ENCODE peak calls at places on chromosome 1, in nine cellular contexts. One of them, this sample, is unnamed.

GRCh38 chr1:115555446-115555845 is 86.3 kb upstream of the VANGL1 start:
- DNase-seq in stimulated activated CD4-positive, alpha-beta T cell treated with anti-CD3 and anti-CD28 coated beads, Interleukin-4, amount 100 ng/mL, for 24 hours: no peak
- DNase-seq in GM10248: no peak
- DNase-seq in stimulated activated CD8-positive, alpha-beta memory T cell treated with anti-CD3 and anti-CD28 coated beads, Interleukin-4, amount 100 ng/mL, for 24 hours: no peak
- DNase-seq in anterior cingulate cortex: no peak
- DNase-seq in occipital lobe: no peak
- DNase-seq in Karpas-422: no peak
- DNase-seq in activated T-helper 9 cell treated with anti-CD3 and anti-CD28 coated beads, Interleukin-2, amount 50 U/mL, for 16 hours: no peak
- DNase-seq in MM.1S: no peak
- DNase-seq in this sample: no peak

GRCh38 chr1:110207831-110208230 is 2.3 kb upstream of the KCNC4 start:
- DNase-seq in stimulated activated CD4-positive, alpha-beta T cell treated with anti-CD3 and anti-CD28 coated beads, Interleukin-4, amount 100 ng/mL, for 24 hours: peak
- DNase-seq in GM10248: peak
- DNase-seq in stimulated activated CD8-positive, alpha-beta memory T cell treated with anti-CD3 and anti-CD28 coated beads, Interleukin-4, amount 100 ng/mL, for 24 hours: peak
- DNase-seq in anterior cingulate cortex: no peak
- DNase-seq in occipital lobe: peak
- DNase-seq in Karpas-422: peak
- DNase-seq in activated T-helper 9 cell treated with anti-CD3 and anti-CD28 coated beads, Interleukin-2, amount 50 U/mL, for 16 hours: peak
- DNase-seq in MM.1S: peak
- DNase-seq in this sample: peak

GRCh38 chr1:86104606-86105532 is 51.7 kb downstream of the COL24A1 start:
- DNase-seq in stimulated activated CD4-positive, alpha-beta T cell treated with anti-CD3 and anti-CD28 coated beads, Interleukin-4, amount 100 ng/mL, for 24 hours: no peak
- DNase-seq in GM10248: no peak
- DNase-seq in stimulated activated CD8-positive, alpha-beta memory T cell treated with anti-CD3 and anti-CD28 coated beads, Interleukin-4, amount 100 ng/mL, for 24 hours: no peak
- DNase-seq in anterior cingulate cortex: no peak
- DNase-seq in occipital lobe: no peak
- DNase-seq in Karpas-422: no peak
- DNase-seq in activated T-helper 9 cell treated with anti-CD3 and anti-CD28 coated beads, Interleukin-2, amount 50 U/mL, for 16 hours: no peak
- DNase-seq in MM.1S: no peak
- DNase-seq in this sample: no peak

GRCh38 chr1:152110365-152110859 is 4.8 kb downstream of the TCHH start:
- DNase-seq in stimulated activated CD4-positive, alpha-beta T cell treated with anti-CD3 and anti-CD28 coated beads, Interleukin-4, amount 100 ng/mL, for 24 hours: peak
- DNase-seq in GM10248: no peak
- DNase-seq in stimulated activated CD8-positive, alpha-beta memory T cell treated with anti-CD3 and anti-CD28 coated beads, Interleukin-4, amount 100 ng/mL, for 24 hours: no peak
- DNase-seq in anterior cingulate cortex: no peak
- DNase-seq in occipital lobe: no peak
- DNase-seq in Karpas-422: no peak
- DNase-seq in activated T-helper 9 cell treated with anti-CD3 and anti-CD28 coated beads, Interleukin-2, amount 50 U/mL, for 16 hours: no peak
- DNase-seq in MM.1S: peak
- DNase-seq in this sample: peak

GRCh38 chr1:15885701-15886612 is 38.5 kb downstream of the SPEN start:
- DNase-seq in stimulated activated CD4-positive, alpha-beta T cell treated with anti-CD3 and anti-CD28 coated beads, Interleukin-4, amount 100 ng/mL, for 24 hours: peak
- DNase-seq in GM10248: peak
- DNase-seq in stimulated activated CD8-positive, alpha-beta memory T cell treated with anti-CD3 and anti-CD28 coated beads, Interleukin-4, amount 100 ng/mL, for 24 hours: peak
- DNase-seq in anterior cingulate cortex: peak
- DNase-seq in occipital lobe: peak
- DNase-seq in Karpas-422: peak
- DNase-seq in activated T-helper 9 cell treated with anti-CD3 and anti-CD28 coated beads, Interleukin-2, amount 50 U/mL, for 16 hours: no peak
- DNase-seq in MM.1S: no peak
- DNase-seq in this sample: peak

GRCh38 chr1:10360045-10360444 is 38.8 kb upstream of the PGD start:
- DNase-seq in stimulated activated CD4-positive, alpha-beta T cell treated with anti-CD3 and anti-CD28 coated beads, Interleukin-4, amount 100 ng/mL, for 24 hours: no peak
- DNase-seq in GM10248: no peak
- DNase-seq in stimulated activated CD8-positive, alpha-beta memory T cell treated with anti-CD3 and anti-CD28 coated beads, Interleukin-4, amount 100 ng/mL, for 24 hours: no peak
- DNase-seq in anterior cingulate cortex: no peak
- DNase-seq in occipital lobe: no peak
- DNase-seq in Karpas-422: no peak
- DNase-seq in activated T-helper 9 cell treated with anti-CD3 and anti-CD28 coated beads, Interleukin-2, amount 50 U/mL, for 16 hours: no peak
- DNase-seq in MM.1S: peak
- DNase-seq in this sample: no peak

GRCh38 chr1:2640626-2641025 is 7.8 kb upstream of the MMEL1 start:
- DNase-seq in stimulated activated CD4-positive, alpha-beta T cell treated with anti-CD3 and anti-CD28 coated beads, Interleukin-4, amount 100 ng/mL, for 24 hours: no peak
- DNase-seq in GM10248: no peak
- DNase-seq in stimulated activated CD8-positive, alpha-beta memory T cell treated with anti-CD3 and anti-CD28 coated beads, Interleukin-4, amount 100 ng/mL, for 24 hours: no peak
- DNase-seq in anterior cingulate cortex: no peak
- DNase-seq in occipital lobe: no peak
- DNase-seq in Karpas-422: no peak
- DNase-seq in activated T-helper 9 cell treated with anti-CD3 and anti-CD28 coated beads, Interleukin-2, amount 50 U/mL, for 16 hours: no peak
- DNase-seq in MM.1S: no peak
- DNase-seq in this sample: no peak

GRCh38 chr1:240149488-240150094 is 57.9 kb downstream of the FMN2 start:
- DNase-seq in stimulated activated CD4-positive, alpha-beta T cell treated with anti-CD3 and anti-CD28 coated beads, Interleukin-4, amount 100 ng/mL, for 24 hours: no peak
- DNase-seq in GM10248: no peak
- DNase-seq in stimulated activated CD8-positive, alpha-beta memory T cell treated with anti-CD3 and anti-CD28 coated beads, Interleukin-4, amount 100 ng/mL, for 24 hours: no peak
- DNase-seq in anterior cingulate cortex: no peak
- DNase-seq in occipital lobe: no peak
- DNase-seq in Karpas-422: peak
- DNase-seq in activated T-helper 9 cell treated with anti-CD3 and anti-CD28 coated beads, Interleukin-2, amount 50 U/mL, for 16 hours: no peak
- DNase-seq in MM.1S: peak
- DNase-seq in this sample: peak

GRCh38 chr1:172993640-172994039 is 57.1 kb downstream of the TNFSF18 start:
- DNase-seq in stimulated activated CD4-positive, alpha-beta T cell treated with anti-CD3 and anti-CD28 coated beads, Interleukin-4, amount 100 ng/mL, for 24 hours: no peak
- DNase-seq in GM10248: no peak
- DNase-seq in stimulated activated CD8-positive, alpha-beta memory T cell treated with anti-CD3 and anti-CD28 coated beads, Interleukin-4, amount 100 ng/mL, for 24 hours: no peak
- DNase-seq in anterior cingulate cortex: no peak
- DNase-seq in occipital lobe: no peak
- DNase-seq in Karpas-422: no peak
- DNase-seq in activated T-helper 9 cell treated with anti-CD3 and anti-CD28 coated beads, Interleukin-2, amount 50 U/mL, for 16 hours: no peak
- DNase-seq in MM.1S: no peak
- DNase-seq in this sample: peak

GRCh38 chr1:52111492-52111891 is 30.4 kb upstream of the ZFYVE9 start:
- DNase-seq in stimulated activated CD4-positive, alpha-beta T cell treated with anti-CD3 and anti-CD28 coated beads, Interleukin-4, amount 100 ng/mL, for 24 hours: no peak
- DNase-seq in GM10248: no peak
- DNase-seq in stimulated activated CD8-positive, alpha-beta memory T cell treated with anti-CD3 and anti-CD28 coated beads, Interleukin-4, amount 100 ng/mL, for 24 hours: no peak
- DNase-seq in anterior cingulate cortex: no peak
- DNase-seq in occipital lobe: no peak
- DNase-seq in Karpas-422: peak
- DNase-seq in activated T-helper 9 cell treated with anti-CD3 and anti-CD28 coated beads, Interleukin-2, amount 50 U/mL, for 16 hours: no peak
- DNase-seq in MM.1S: no peak
- DNase-seq in this sample: no peak

GRCh38 chr1:114236517-114236916 is 82.8 kb upstream of the SYT6 start:
- DNase-seq in stimulated activated CD4-positive, alpha-beta T cell treated with anti-CD3 and anti-CD28 coated beads, Interleukin-4, amount 100 ng/mL, for 24 hours: no peak
- DNase-seq in GM10248: no peak
- DNase-seq in stimulated activated CD8-positive, alpha-beta memory T cell treated with anti-CD3 and anti-CD28 coated beads, Interleukin-4, amount 100 ng/mL, for 24 hours: no peak
- DNase-seq in anterior cingulate cortex: no peak
- DNase-seq in occipital lobe: no peak
- DNase-seq in Karpas-422: no peak
- DNase-seq in activated T-helper 9 cell treated with anti-CD3 and anti-CD28 coated beads, Interleukin-2, amount 50 U/mL, for 16 hours: no peak
- DNase-seq in MM.1S: no peak
- DNase-seq in this sample: no peak

GRCh38 chr1:7293702-7294630 is 477.1 kb upstream of the VAMP3 start:
- DNase-seq in stimulated activated CD4-positive, alpha-beta T cell treated with anti-CD3 and anti-CD28 coated beads, Interleukin-4, amount 100 ng/mL, for 24 hours: no peak
- DNase-seq in GM10248: no peak
- DNase-seq in stimulated activated CD8-positive, alpha-beta memory T cell treated with anti-CD3 and anti-CD28 coated beads, Interleukin-4, amount 100 ng/mL, for 24 hours: no peak
- DNase-seq in anterior cingulate cortex: no peak
- DNase-seq in occipital lobe: no peak
- DNase-seq in Karpas-422: no peak
- DNase-seq in activated T-helper 9 cell treated with anti-CD3 and anti-CD28 coated beads, Interleukin-2, amount 50 U/mL, for 16 hours: no peak
- DNase-seq in MM.1S: no peak
- DNase-seq in this sample: peak

GRCh38 chr1:18861082-18861481 is 1.6 kb upstream of the TAS1R2 start:
- DNase-seq in stimulated activated CD4-positive, alpha-beta T cell treated with anti-CD3 and anti-CD28 coated beads, Interleukin-4, amount 100 ng/mL, for 24 hours: no peak
- DNase-seq in GM10248: no peak
- DNase-seq in stimulated activated CD8-positive, alpha-beta memory T cell treated with anti-CD3 and anti-CD28 coated beads, Interleukin-4, amount 100 ng/mL, for 24 hours: no peak
- DNase-seq in anterior cingulate cortex: no peak
- DNase-seq in occipital lobe: no peak
- DNase-seq in Karpas-422: no peak
- DNase-seq in activated T-helper 9 cell treated with anti-CD3 and anti-CD28 coated beads, Interleukin-2, amount 50 U/mL, for 16 hours: no peak
- DNase-seq in MM.1S: no peak
- DNase-seq in this sample: no peak

This sample was measured in myocyte.